ENCODE peak calls at places on chromosomes 5 and 9, in five cellular contexts. Q is mesenchymal stem cell, J is IMR-90, C is mesendoderm, A is neuronal stem cell. B is an unnamed sample.

GRCh38 chr5:4984461-4984860 is 155.7 kb upstream of the ADAMTS16 start:
- DNase-seq in Q (no peak), J (no peak), C (no peak), A (no peak), B (no peak)

GRCh38 chr9:3200331-3200774 is 325.4 kb downstream of the RFX3 start:
- DNase-seq in Q (peak; percentile 46), J (peak; percentile 80), C (no peak), A (no peak), B (no peak)

GRCh38 chr5:124783794-124784193 is 37.4 kb upstream of the ZNF608 start:
- DNase-seq in Q (no peak), J (peak; percentile 16), C (no peak), A (no peak), B (no peak)

GRCh38 chr5:157560560-157560959 is 15.0 kb downstream of the ADAM19 start:
- DNase-seq in Q (no peak), J (peak; percentile 65), C (no peak), A (no peak), B (no peak)

GRCh38 chr9:89046832-89047231 is 55.6 kb downstream of the S1PR3 start:
- DNase-seq in Q (no peak), J (peak; percentile 38), C (no peak), A (no peak), B (no peak)

GRCh38 chr9:33820231-33820745 is 3.3 kb downstream of the UBE2R2 start:
- DNase-seq in Q (no peak), J (no peak), C (no peak), A (no peak), B (no peak)

GRCh38 chr5:164184158-164184557 is 678.7 kb downstream of the MAT2B start:
- DNase-seq in Q (no peak), J (no peak), C (no peak), A (peak; percentile 41), B (no peak)

GRCh38 chr5:177490311-177490991 is 7.0 kb downstream of the PDLIM7 start:
- DNase-seq in Q (no peak), J (no peak), C (no peak), A (no peak), B (no peak)

GRCh38 chr9:122754825-122755224 is 12.7 kb downstream of the OR1L6 start:
- DNase-seq in Q (no peak), J (no peak), C (no peak), A (no peak), B (no peak)

GRCh38 chr5:55568629-55569512 is 34.1 kb upstream of the PLPP1 start:
- DNase-seq in Q (no peak), J (no peak), C (no peak), A (no peak), B (no peak)

GRCh38 chr5:109571785-109572184 is 117.9 kb upstream of the MAN2A1 start:
- DNase-seq in Q (no peak), J (no peak), C (no peak), A (no peak), B (no peak)

GRCh38 chr9:130825051-130825651 is 9.9 kb upstream of the ABL1 start:
- DNase-seq in Q (peak; percentile 88), J (peak; percentile 84), C (peak; percentile 95), A (peak; percentile 75), B (peak; percentile 66)

GRCh38 chr5:60810438-60811085 is 33.5 kb downstream of the ELOVL7 start:
- DNase-seq in Q (no peak), J (no peak), C (peak; percentile 26), A (no peak), B (no peak)

GRCh38 chr9:34079181-34079580 is 30.5 kb upstream of the UBAP2 start:
- DNase-seq in Q (peak; percentile 17), J (peak; percentile 80), C (peak; percentile 75), A (no peak), B (no peak)

GRCh38 chr5:58629190-58630159 is 46.6 kb downstream of the RAB3C start:
- DNase-seq in Q (no peak), J (no peak), C (no peak), A (no peak), B (no peak)

GRCh38 chr9:132753593-132753880 is 83.3 kb downstream of the GTF3C4 start:
- DNase-seq in Q (no peak), J (no peak), C (no peak), A (no peak), B (no peak)

GRCh38 chr5:14662721-14663120 is 1.8 kb upstream of the OTULIN start:
- DNase-seq in Q (no peak), J (no peak), C (no peak), A (no peak), B (no peak)

GRCh38 chr5:136186786-136187185 is 6.2 kb downstream of the SMIM32 start:
- DNase-seq in Q (no peak), J (no peak), C (no peak), A (no peak), B (no peak)

GRCh38 chr9:127452481-127453092 is 1.3 kb downstream of the LRSAM1 start:
- DNase-seq in Q (no peak), J (peak; percentile 17), C (no peak), A (no peak), B (no peak)

GRCh38 chr5:131959906-131960305 is 14.4 kb upstream of the MEIKIN start:
- DNase-seq in Q (no peak), J (no peak), C (no peak), A (no peak), B (no peak)

GRCh38 chr9:18824095-18824666 is 208.8 kb downstream of the SAXO1 start:
- DNase-seq in Q (no peak), J (no peak), C (peak; percentile 53), A (no peak), B (peak; percentile 38)

GRCh38 chr5:66963559-66963971 is 233.0 kb downstream of the CD180 start:
- DNase-seq in Q (peak; percentile 88), J (peak; percentile 40), C (peak; percentile 96), A (no peak), B (peak; percentile 73)

GRCh38 chr5:60487885-60488425 is 212.0 kb downstream of the DEPDC1B start:
- DNase-seq in Q (peak; percentile 51), J (no peak), C (no peak), A (no peak), B (no peak)

GRCh38 chr5:23330726-23331125 is 176.7 kb upstream of the PRDM9 start:
- DNase-seq in Q (no peak), J (no peak), C (no peak), A (no peak), B (no peak)

GRCh38 chr5:134130239-134130945 is 15.9 kb downstream of the TCF7 start:
- DNase-seq in Q (no peak), J (no peak), C (no peak), A (no peak), B (no peak)

GRCh38 chr5:131366428-131366827 is 102.6 kb downstream of the CDC42SE2 start:
- DNase-seq in Q (no peak), J (peak; percentile 19), C (no peak), A (no peak), B (no peak)

GRCh38 chr9:131807131-131807990 is 67.5 kb upstream of the RAPGEF1 start:
- DNase-seq in Q (no peak), J (no peak), C (peak; percentile 79), A (peak; percentile 57), B (peak; percentile 90)

GRCh38 chr9:119044801-119045200 is 324.4 kb downstream of the BRINP1 start:
- DNase-seq in Q (peak; percentile 31), J (no peak), C (peak; percentile 34), A (peak; percentile 47), B (no peak)

GRCh38 chr5:14191325-14191724 is 48.2 kb downstream of the TRIO start:
- DNase-seq in Q (no peak), J (no peak), C (no peak), A (no peak), B (no peak)

DNA sequence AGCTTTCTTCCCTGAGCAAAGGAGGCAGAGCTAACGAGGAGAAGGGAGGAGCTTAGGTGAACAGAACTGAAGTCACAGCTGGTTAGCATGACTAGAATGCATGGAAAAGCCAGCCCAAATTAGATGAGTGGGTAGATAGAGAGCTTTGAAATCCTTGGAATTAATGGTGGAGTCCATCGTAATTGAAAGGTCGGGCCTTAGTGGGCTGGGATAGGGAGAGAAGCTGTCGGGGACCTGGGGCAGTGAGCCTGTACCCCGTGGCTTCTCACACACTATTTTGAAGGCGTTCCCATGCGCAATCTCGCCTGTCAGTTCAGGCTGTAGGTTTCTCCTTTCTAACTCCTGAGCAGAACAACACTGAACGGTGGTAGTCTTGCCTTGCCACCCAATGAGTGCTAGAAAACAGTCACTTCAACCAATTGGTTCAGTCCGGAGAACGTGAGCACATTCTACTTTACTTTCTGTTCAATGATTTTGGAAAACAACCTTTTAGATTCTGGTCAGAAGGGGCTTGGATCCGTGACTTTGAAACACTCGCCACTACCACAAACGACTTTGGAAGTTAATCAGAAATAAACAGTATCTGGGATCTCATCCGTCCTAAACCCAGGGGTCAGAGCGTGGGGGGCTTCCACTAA is 655 bp upstream of the RAI14 start:
- DNase-seq in Q (peak; percentile 87), J (peak; percentile 90), C (peak; percentile 89), A (peak; percentile 42), B (peak; percentile 66)
- H3K4ac ChIP-seq in Q (no peak overlapping the region), J (peak overlapping the region; percentile 84), C (no peak overlapping the region), A (no peak overlapping the region), B (no peak overlapping the region)

GRCh38 chr9:129487658-129488483 is 133.0 kb downstream of the C9orf50 start:
- DNase-seq in Q (peak; percentile 81), J (peak; percentile 65), C (no peak), A (no peak), B (no peak)
- H3K18ac ChIP-seq in Q (peak overlapping the region; percentile 100), J (peak overlapping the region; percentile 93), C (peak overlapping the region; percentile 78), A (peak overlapping the region; percentile 98), B (peak overlapping the region; percentile 76)

DNA sequence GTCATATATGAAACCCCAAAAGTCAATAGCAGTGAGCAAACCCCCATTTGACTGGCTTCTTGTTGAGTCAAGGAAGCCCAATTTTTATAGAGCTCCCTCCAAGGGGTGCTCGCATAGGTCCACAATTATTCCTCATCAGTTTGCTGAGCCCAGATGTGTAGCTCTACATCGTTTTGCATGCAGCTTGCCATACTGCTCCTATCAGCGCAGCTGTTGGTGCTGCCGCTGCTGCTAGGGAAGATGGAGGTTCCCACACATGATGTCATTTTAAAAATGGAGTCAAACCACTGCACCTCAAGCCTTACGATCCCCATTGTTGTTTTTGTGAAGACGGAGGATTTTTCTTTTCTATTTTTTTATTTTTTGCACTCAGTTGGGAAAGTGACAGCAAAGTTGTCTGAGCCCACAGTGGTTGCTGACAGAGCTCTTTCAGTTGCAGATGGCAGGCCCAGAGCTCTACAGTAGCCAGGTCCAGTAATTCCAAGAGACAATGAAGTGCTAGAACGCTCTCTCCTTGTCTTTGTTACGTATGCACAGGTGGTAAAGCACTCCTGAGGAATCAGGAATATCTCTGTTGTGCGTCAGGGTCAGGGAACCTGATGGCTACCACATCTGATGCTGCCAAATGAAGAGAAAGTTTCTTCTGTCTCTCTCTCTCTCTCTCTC is 23.2 kb upstream of the C5orf63 start:
- DNase-seq in Q (no peak), J (no peak), C (no peak), A (no peak), B (no peak)
- H3K4me1 ChIP-seq in Q (no peaks in the 10 kb centered on the region), J (peaks cover 4% of the 10 kb centered on the region), C (peaks cover 3% of the 10 kb centered on the region), A (peaks cover 15% of the 10 kb centered on the region), B (peaks cover 13% of the 10 kb centered on the region)

DNA sequence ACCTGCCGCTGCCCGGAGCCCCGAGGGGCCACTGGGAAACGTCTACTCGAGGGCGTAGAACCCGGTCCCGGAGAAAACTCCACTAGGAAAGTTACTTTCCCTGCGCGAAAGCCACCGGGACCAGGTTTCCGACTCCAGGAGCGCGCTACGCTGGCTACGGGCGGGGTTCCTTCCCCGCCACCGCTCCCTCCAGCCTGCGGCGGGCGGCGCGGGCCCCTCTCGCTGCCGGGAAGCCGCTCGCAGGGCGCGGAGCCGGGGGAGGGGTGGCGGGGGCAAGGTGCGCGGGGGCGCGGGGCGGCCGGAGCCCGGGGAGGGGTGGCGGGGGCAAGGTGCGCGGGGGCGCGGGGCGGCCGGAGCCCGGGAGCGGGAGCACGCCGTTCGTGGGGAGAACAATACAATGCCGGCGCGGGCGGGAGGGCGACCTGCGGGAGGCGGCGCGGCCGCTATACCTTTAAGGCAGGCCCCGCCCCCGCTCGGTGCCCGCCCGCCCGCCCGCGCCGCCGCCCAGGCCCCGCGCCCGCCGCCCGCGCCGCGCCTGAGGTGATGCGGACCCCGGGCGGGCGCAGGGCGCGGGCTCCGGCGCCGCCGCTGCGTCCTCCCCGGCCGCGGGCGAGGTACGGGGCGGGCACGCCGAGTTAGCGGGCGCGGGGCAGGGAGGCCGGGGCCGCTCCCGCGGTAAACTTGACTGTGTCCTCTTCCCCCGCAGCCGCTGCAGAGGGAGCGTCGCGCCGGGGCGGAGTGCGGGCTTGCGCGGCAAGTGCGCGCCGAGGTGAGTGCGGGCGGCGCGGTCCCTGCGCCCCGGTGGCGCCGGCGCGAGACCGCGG is 278.2 kb downstream of the AOPEP start:
- DNase-seq in Q (peak; percentile 26), J (no peak), C (peak; percentile 29), A (no peak), B (no peak)
- H3K4ac ChIP-seq in Q (peak overlapping the region; percentile 95), J (peak overlapping the region; percentile 97), C (peak overlapping the region; percentile 85), A (no peak overlapping the region), B (no peak overlapping the region)

B was measured in H9.